ENCODE peak calls at places on chromosome 14, in six cellular contexts. N is body of pancreas, Z is neural progenitor cell, U is brain microvascular endothelial cell, B is fibroblast of the aortic adventitia, T is cardiac fibroblast. E is an unnamed sample.

GRCh38 chr14:93980464-93981201 is 4.3 kb upstream of the ASB2 start:
- DNase-seq in N (no peak), Z (no peak), U (no peak), B (no peak), T (no peak), E (no peak)

GRCh38 chr14:53113992-53114391 is 39.1 kb downstream of the DDHD1 start:
- DNase-seq in N (no peak), Z (no peak), U (no peak), B (no peak), T (no peak), E (no peak)

GRCh38 chr14:97975960-97976359 is 1178.8 kb downstream of the VRK1 start:
- DNase-seq in N (no peak), Z (no peak), U (no peak), B (no peak), T (no peak), E (no peak)

GRCh38 chr14:105315211-105315721 is 718 bp downstream of the PACS2 start:
- DNase-seq in N (peak), Z (peak), U (no peak), B (peak), T (peak), E (peak)

GRCh38 chr14:67815573-67816235 is 686 bp downstream of the ZFYVE26 start:
- DNase-seq in N (no peak), Z (peak), U (peak), B (peak), T (peak), E (no peak)

GRCh38 chr14:22668417-22668816 is 24.3 kb upstream of the OR6J1 start:
- DNase-seq in N (no peak), Z (no peak), U (peak), B (peak), T (peak), E (no peak)

GRCh38 chr14:36105401-36105800 is 71.1 kb downstream of the PTCSC3 start:
- DNase-seq in N (no peak), Z (peak), U (no peak), B (no peak), T (no peak), E (peak)

GRCh38 chr14:66345986-66346385 is 140.2 kb upstream of the CCDC196 start:
- DNase-seq in N (no peak), Z (no peak), U (no peak), B (no peak), T (no peak), E (no peak)

GRCh38 chr14:76827696-76828301 is 1.6 kb downstream of the LRRC74A start:
- DNase-seq in N (peak), Z (no peak), U (no peak), B (peak), T (peak), E (no peak)

GRCh38 chr14:72830786-72831583 is 62.9 kb downstream of the DPF3 start:
- DNase-seq in N (peak), Z (peak), U (no peak), B (peak), T (peak), E (peak)

GRCh38 chr14:74965770-74966153 is 10.4 kb upstream of the PGF start:
- DNase-seq in N (no peak), Z (no peak), U (no peak), B (peak), T (peak), E (no peak)

GRCh38 chr14:36807727-36808126 is 146.1 kb downstream of the PAX9 start:
- DNase-seq in N (no peak), Z (peak), U (no peak), B (no peak), T (no peak), E (no peak)

GRCh38 chr14:104075530-104076151 is 9.9 kb upstream of the ASPG start:
- DNase-seq in N (no peak), Z (no peak), U (no peak), B (no peak), T (no peak), E (no peak)

GRCh38 chr14:59328410-59328809 is 136.8 kb downstream of the GPR135 start:
- DNase-seq in N (no peak), Z (no peak), U (no peak), B (no peak), T (no peak), E (no peak)

GRCh38 chr14:95832012-95832411 is 44.6 kb upstream of the TUNAR start:
- DNase-seq in N (no peak), Z (no peak), U (no peak), B (no peak), T (no peak), E (no peak)

GRCh38 chr14:81247271-81247766 is 26.6 kb upstream of the GTF2A1 start:
- DNase-seq in N (peak), Z (no peak), U (no peak), B (no peak), T (no peak), E (no peak)

GRCh38 chr14:77613207-77613606 is 3.2 kb downstream of the SPTLC2 start:
- DNase-seq in N (no peak), Z (no peak), U (no peak), B (no peak), T (peak), E (no peak)

GRCh38 chr14:23877111-23877510 is 76.5 kb upstream of the DHRS4 start:
- DNase-seq in N (no peak), Z (no peak), U (no peak), B (no peak), T (no peak), E (no peak)

GRCh38 chr14:33794791-33795300 is 156.0 kb downstream of the EGLN3 start:
- DNase-seq in N (no peak), Z (no peak), U (no peak), B (peak), T (no peak), E (no peak)

GRCh38 chr14:67491285-67491684 is 2.8 kb upstream of the TMEM229B start:
- DNase-seq in N (no peak), Z (no peak), U (no peak), B (no peak), T (no peak), E (no peak)

GRCh38 chr14:39367387-39367751 is 64.9 kb downstream of the FBXO33 start:
- DNase-seq in N (no peak), Z (peak), U (no peak), B (no peak), T (no peak), E (no peak)

GRCh38 chr14:76293923-76294322 is 82.0 kb upstream of the ESRRB start:
- DNase-seq in N (peak), Z (no peak), U (no peak), B (no peak), T (no peak), E (no peak)

GRCh38 chr14:101961011-101961721 is 3.2 kb upstream of the DYNC1H1 start:
- DNase-seq in N (peak), Z (peak), U (peak), B (peak), T (peak), E (peak)

GRCh38 chr14:100150932-100151587 is 8.4 kb downstream of the DEGS2 start:
- DNase-seq in N (no peak), Z (no peak), U (no peak), B (no peak), T (no peak), E (no peak)

GRCh38 chr14:99050309-99050708 is 221.7 kb downstream of the BCL11B start:
- DNase-seq in N (no peak), Z (no peak), U (no peak), B (no peak), T (no peak), E (no peak)

GRCh38 chr14:55585854-55586253 is 5.8 kb downstream of the KTN1 start:
- DNase-seq in N (no peak), Z (no peak), U (no peak), B (peak), T (no peak), E (no peak)

GRCh38 chr14:89061696-89062095 is 237.2 kb downstream of the TTC8 start:
- DNase-seq in N (no peak), Z (no peak), U (no peak), B (no peak), T (no peak), E (no peak)

GRCh38 chr14:75283162-75283883 is 4.7 kb downstream of the FOS start:
- DNase-seq in N (peak), Z (no peak), U (peak), B (peak), T (peak), E (no peak)

GRCh38 chr14:73591690-73592448 is at the start of gene ACOT4:
- DNase-seq in N (peak), Z (peak), U (no peak), B (peak), T (peak), E (peak)

GRCh38 chr14:41235466-41235865 is 371.2 kb upstream of the LRFN5 start:
- DNase-seq in N (no peak), Z (no peak), U (no peak), B (no peak), T (no peak), E (no peak)

GRCh38 chr14:80003138-80003537 is 208.2 kb downstream of the DIO2 start:
- DNase-seq in N (no peak), Z (no peak), U (peak), B (no peak), T (no peak), E (no peak)

GRCh38 chr14:85562630-85563029 is 32.7 kb downstream of the FLRT2 start:
- DNase-seq in N (no peak), Z (no peak), U (no peak), B (no peak), T (no peak), E (no peak)

GRCh38 chr14:102088012-102088792 is 1.4 kb upstream of the HSP90AA1 start:
- DNase-seq in N (peak), Z (peak), U (peak), B (no peak), T (peak), E (peak)

GRCh38 chr14:76307786-76308780 is 67.9 kb upstream of the ESRRB start:
- DNase-seq in N (no peak), Z (no peak), U (no peak), B (no peak), T (no peak), E (no peak)

GRCh38 chr14:58272589-58273372 is 25.6 kb upstream of the ARID4A start:
- DNase-seq in N (peak), Z (no peak), U (peak), B (peak), T (peak), E (no peak)
- TF ChIP-seq CTCF in N (no peak), Z (peak), U (peak), B (peak), T (peak), E (no peak)

GRCh38 chr14:68921666-68922065 is 57.4 kb downstream of the ACTN1 start:
- DNase-seq in N (no peak), Z (no peak), U (no peak), B (no peak), T (no peak), E (peak)
- TF ChIP-seq CTCF in N (no peak), Z (no peak), U (peak), B (no peak), T (peak), E (no peak)

GRCh38 chr14:90758959-90759358 is 57.3 kb downstream of the TTC7B start:
- DNase-seq in N (peak), Z (no peak), U (peak), B (peak), T (peak), E (no peak)

GRCh38 chr14:90759370-90760054 is 56.7 kb downstream of the TTC7B start:
- DNase-seq in N (no peak), Z (no peak), U (no peak), B (no peak), T (no peak), E (no peak)

GRCh38 chr14:90756755-90757345 is 59.4 kb downstream of the TTC7B start:
- DNase-seq in N (no peak), Z (peak), U (no peak), B (no peak), T (no peak), E (no peak)

GRCh38 chr14:90757452-90757851 is 58.8 kb downstream of the TTC7B start:
- DNase-seq in N (no peak), Z (no peak), U (no peak), B (no peak), T (no peak), E (no peak)

GRCh38 chr14:90758028-90758889 is 58.0 kb downstream of the TTC7B start:
- DNase-seq in N (peak), Z (peak), U (peak), B (peak), T (peak), E (peak)
- TF ChIP-seq CTCF in N (peak), Z (peak), U (peak), B (peak), T (peak), E (peak)

DNA sequence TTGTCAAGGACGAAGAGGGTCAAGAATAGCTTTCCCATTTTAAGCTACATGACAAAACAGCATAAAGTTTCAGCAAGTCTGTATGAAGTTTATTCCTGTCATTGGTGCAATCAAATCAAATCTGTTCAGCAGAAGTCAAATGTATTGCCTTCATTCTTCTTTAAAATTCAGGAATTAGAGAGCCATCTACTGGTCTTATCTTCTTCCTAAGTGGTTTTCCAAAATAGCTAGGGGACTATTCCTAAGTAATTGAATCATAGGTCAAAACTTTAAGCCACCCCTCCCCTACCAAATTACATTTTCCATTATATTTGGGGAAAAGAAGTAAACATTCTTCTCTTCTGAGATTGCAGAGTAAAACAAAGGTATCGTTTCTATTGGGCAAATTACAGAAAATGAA is 990.2 kb downstream of the GALC start:
- DNase-seq in N (no peak), Z (no peak), U (no peak), B (peak), T (no peak), E (no peak)
- TF ChIP-seq CTCF in N (no peak), Z (peak), U (no peak), B (peak), T (no peak), E (no peak)